ENCODE peak calls at places on chromosomes 11 and 22, in five cellular contexts. Y is tibial nerve, O is heart left ventricle, B is A549, X is esophagus squamous epithelium. L is an unnamed sample.

GRCh38 chr11:6418199-6418957 is 516 bp downstream of the APBB1 start:
- DNase-seq in Y (no peak), O (peak), B (no peak), X (no peak), L (peak)

GRCh38 chr11:65867284-65868071 is 5.1 kb downstream of the EFEMP2 start:
- DNase-seq in Y (no peak), O (no peak), B (no peak), X (no peak), L (no peak)

GRCh38 chr22:45425101-45425500 is 11.6 kb downstream of the RIBC2 start:
- DNase-seq in Y (no peak), O (no peak), B (no peak), X (no peak), L (no peak)

GRCh38 chr11:6574816-6575715 is 28.4 kb downstream of the RRP8 start:
- DNase-seq in Y (no peak), O (no peak), B (no peak), X (no peak), L (no peak)

GRCh38 chr11:13061294-13061990 is 52.3 kb downstream of the RASSF10 start:
- DNase-seq in Y (no peak), O (no peak), B (no peak), X (no peak), L (no peak)

GRCh38 chr22:39364646-39365405 is 15.0 kb downstream of the SYNGR1 start:
- DNase-seq in Y (no peak), O (no peak), B (no peak), X (no peak), L (no peak)

GRCh38 chr11:13970986-13971385 is 8.5 kb downstream of the SPON1 start:
- DNase-seq in Y (no peak), O (peak), B (peak), X (no peak), L (no peak)

GRCh38 chr22:39939830-39940229 is 20.4 kb upstream of the TMA7B start:
- DNase-seq in Y (no peak), O (no peak), B (no peak), X (no peak), L (no peak)

GRCh38 chr11:64535811-64536210 is 55.2 kb upstream of the SLC22A12 start:
- DNase-seq in Y (no peak), O (no peak), B (no peak), X (no peak), L (no peak)

GRCh38 chr22:17806437-17806836 is 32.2 kb upstream of the BID start:
- DNase-seq in Y (no peak), O (no peak), B (no peak), X (no peak), L (no peak)

GRCh38 chr11:2919188-2919587 is 10.0 kb downstream of the PHLDA2 start:
- DNase-seq in Y (no peak), O (no peak), B (no peak), X (no peak), L (no peak)

GRCh38 chr11:17021550-17021949 is 7.3 kb upstream of the PLEKHA7 start:
- DNase-seq in Y (no peak), O (no peak), B (no peak), X (no peak), L (no peak)

GRCh38 chr22:20437253-20438065 is at the start of gene SCARF2:
- DNase-seq in Y (no peak), O (peak), B (no peak), X (no peak), L (no peak)

GRCh38 chr11:87473174-87473573 is 435.4 kb downstream of the TMEM135 start:
- DNase-seq in Y (no peak), O (no peak), B (no peak), X (no peak), L (no peak)

GRCh38 chr11:9530901-9531625 is 42.4 kb upstream of the WEE1 start:
- DNase-seq in Y (no peak), O (no peak), B (peak), X (no peak), L (peak)

GRCh38 chr11:9533736-9534473 is 39.6 kb upstream of the WEE1 start:
- DNase-seq in Y (no peak), O (no peak), B (no peak), X (no peak), L (no peak)

GRCh38 chr11:9533053-9533452 is 40.4 kb upstream of the WEE1 start:
- DNase-seq in Y (no peak), O (no peak), B (no peak), X (no peak), L (no peak)

GRCh38 chr11:9530020-9530628 is 43.3 kb upstream of the WEE1 start:
- DNase-seq in Y (no peak), O (no peak), B (no peak), X (no peak), L (peak)

GRCh38 chr11:9535189-9535781 is 38.2 kb upstream of the WEE1 start:
- DNase-seq in Y (peak), O (peak), B (peak), X (no peak), L (peak)
- TF ChIP-seq CTCF in Y (peak), O (peak), B (peak), X (peak), L (peak)

DNA sequence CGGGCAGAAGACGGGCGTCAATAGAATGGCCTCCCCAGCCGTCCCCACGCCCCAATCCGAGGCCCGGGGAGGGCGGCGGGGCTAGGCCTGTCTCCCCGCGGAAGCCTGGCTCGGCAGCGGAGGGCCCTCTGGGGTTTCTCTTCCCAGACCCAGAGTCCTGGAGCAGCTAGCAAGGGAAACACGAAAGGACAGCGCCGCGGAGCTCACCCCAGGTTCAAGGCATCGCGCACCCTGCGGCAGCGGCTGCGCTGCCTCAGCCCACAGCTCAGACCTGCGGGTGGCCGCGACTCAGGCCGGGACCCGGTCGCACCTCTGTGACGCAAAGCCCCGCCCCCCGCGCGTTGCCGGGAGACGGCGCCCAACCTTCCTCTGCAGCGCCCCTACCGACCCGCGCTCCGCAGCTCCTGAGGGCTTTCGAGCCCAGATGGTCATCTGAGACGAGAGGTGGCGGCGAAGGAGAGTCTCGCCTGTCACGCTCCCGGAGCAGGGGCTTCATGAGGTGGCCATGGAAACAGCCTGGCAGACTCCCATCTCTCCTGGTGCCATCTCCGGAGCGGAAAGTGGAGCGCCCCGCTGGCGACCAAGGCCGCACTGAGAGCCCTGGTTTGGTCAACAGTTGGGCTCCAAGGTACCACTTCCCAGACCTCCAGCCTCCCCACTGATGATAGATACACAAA is at the start of gene RNF141:
- DNase-seq in Y (peak), O (peak), B (peak), X (peak), L (peak)
- TF ChIP-seq POLR2A in Y (peak), O (no peak), B (peak), X (peak), L (peak)

GRCh38 chr22:48783821-48784266 is 1043.8 kb downstream of the BRD1 start:
- DNase-seq in Y (peak), O (no peak), B (no peak), X (no peak), L (peak)

GRCh38 chr22:48781868-48782267 is 1045.8 kb downstream of the BRD1 start:
- DNase-seq in Y (no peak), O (no peak), B (no peak), X (no peak), L (peak)

GRCh38 chr22:48781391-48781790 is 1046.3 kb downstream of the BRD1 start:
- DNase-seq in Y (peak), O (no peak), B (no peak), X (no peak), L (peak)

GRCh38 chr22:48782326-48782725 is 1045.3 kb downstream of the BRD1 start:
- DNase-seq in Y (peak), O (no peak), B (no peak), X (no peak), L (no peak)

DNA sequence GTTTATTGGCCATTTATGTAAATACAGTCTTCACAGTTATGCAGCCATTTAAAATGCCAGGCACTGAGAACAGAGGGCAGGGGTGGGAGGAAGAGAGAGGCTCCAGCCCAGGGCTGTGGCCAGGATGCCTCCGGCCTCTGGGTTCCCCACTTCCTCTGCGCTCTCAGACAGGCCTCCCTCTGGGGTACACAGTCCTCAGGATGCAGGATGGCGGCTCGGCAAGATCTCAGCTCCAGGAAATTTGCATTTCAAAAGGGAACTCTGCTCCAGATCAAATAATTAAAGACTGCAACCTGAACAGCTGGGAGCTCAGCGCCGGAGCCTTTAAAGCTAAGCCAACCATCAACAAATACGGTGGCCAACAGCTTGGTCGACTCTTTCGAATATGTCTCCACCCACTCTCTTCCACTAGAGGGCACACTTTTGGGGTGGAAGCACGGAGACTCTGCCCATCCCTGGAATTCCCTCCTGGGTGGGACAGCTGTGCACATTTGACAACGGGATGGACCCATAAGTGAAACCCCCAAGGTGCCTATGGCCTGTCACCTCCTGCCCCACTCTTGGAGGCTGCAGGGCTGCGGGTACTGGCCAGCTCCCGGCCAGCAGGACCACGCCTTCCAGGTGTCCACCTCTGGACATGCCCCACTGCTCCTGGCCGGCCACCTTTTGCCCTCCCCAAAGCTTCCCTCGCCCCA is 1044.7 kb downstream of the BRD1 start:
- DNase-seq in Y (peak), O (no peak), B (no peak), X (no peak), L (peak)
- TF ChIP-seq CTCF in Y (peak), O (no peak), B (peak), X (no peak), L (no peak)

DNA sequence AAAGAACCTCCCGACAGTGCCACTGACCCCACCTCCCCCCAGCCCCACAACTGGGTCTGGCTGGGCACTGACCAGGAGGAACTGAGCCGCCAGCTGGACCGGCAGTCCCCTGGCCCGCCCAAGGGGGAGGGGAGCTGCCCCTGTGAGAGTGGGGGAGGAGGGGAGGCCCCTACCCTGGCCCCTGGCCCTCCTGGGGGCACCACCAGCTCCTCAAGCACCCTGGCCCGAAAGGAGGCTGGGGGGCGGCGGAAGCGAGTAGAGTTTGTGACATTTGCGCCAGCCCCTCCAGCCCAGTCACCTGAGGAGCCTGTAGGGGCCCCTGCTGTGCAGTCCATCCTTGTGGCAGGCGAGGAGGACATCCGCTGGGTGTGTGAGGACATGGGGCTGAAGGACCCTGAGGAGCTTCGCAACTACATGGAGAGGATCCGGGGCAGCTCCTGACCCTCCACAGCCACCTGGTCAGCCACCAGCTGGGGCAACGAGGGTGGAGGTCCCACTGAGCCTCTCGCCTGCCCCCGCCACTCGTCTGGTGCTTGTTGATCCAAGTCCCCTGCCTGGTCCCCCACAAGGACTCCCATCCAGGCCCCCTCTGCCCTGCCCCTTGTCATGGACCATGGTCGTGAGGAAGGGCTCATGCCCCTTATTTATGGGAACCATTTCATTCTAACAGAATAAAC is 12.3 kb downstream of the TMEM132A start:
- DNase-seq in Y (no peak), O (peak), B (no peak), X (no peak), L (no peak)
- TF ChIP-seq POLR2A in Y (no peak), O (no peak), B (no peak), X (no peak), L (no peak)

GRCh38 chr11:83523676-83524075 is 237.5 kb upstream of the CCDC90B start:
- DNase-seq in Y (no peak), O (no peak), B (no peak), X (no peak), L (no peak)

GRCh38 chr11:83520849-83521248 is 234.7 kb upstream of the CCDC90B start:
- DNase-seq in Y (no peak), O (no peak), B (no peak), X (no peak), L (no peak)

GRCh38 chr11:83521647-83522596 is 235.8 kb upstream of the CCDC90B start:
- DNase-seq in Y (no peak), O (no peak), B (peak), X (no peak), L (no peak)
- TF ChIP-seq CTCF in Y (no peak), O (no peak), B (no peak), X (no peak), L (no peak)

DNA sequence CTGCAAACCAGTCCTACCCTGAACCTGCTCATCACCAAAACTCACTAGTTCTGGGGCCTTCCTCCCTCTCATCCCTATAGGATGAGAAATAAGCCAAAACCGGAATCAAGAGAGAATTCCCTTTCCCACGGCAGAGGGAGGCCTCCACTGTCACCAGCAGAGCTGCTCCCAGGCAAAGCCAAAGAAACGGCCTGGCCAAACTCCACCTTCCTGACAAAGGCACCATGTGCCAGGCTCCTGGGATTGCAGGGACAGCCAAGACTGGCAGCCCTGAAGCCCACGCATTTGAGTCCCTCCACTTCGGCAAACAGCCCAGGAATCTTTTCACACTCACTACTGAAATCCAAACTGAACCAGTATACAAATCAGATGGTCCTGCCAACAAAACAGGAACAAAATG is 6.2 kb downstream of the SMCO4 start:
- DNase-seq in Y (no peak), O (peak), B (no peak), X (no peak), L (no peak)
- TF ChIP-seq POLR2A in Y (no peak), O (no peak), B (no peak), X (no peak), L (no peak)

DNA sequence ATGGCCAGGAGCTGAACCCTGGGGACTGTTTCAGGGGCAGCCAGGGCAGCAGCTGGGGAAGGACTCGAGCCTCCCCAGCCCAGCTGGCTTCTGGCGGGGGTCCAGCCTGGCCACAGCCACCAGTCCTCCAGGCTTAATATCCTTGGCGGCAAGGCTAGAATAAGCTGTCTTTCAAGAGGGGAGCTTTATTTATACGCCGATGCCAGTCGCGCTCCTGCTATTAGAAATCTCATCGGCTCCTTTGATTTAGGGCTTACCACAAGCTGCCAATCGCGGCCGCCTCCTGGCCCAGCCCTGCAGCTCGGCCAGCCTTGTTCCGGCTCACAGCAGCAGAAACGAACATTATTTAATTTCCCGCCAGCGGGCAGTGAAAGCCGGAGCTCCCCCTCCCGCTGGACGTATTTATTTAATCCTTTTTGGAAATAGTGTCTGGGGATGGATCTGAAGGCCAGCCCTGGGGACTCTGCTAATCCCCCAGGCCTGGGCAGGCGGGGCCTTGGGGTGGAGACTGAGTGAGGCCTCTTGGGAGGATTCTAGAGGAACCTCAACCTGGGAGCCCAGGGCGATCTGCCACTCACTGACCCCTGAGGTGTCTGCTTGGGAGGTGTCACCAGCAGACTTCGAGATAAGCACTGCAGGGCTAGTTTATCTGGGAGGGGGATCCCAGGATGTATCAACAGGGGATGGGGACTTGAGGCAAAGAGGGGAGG is 363.1 kb downstream of the MN1 start:
- DNase-seq in Y (peak), O (peak), B (no peak), X (no peak), L (peak)
- TF ChIP-seq CTCF in Y (no peak), O (no peak), B (no peak), X (no peak), L (no peak)

DNA sequence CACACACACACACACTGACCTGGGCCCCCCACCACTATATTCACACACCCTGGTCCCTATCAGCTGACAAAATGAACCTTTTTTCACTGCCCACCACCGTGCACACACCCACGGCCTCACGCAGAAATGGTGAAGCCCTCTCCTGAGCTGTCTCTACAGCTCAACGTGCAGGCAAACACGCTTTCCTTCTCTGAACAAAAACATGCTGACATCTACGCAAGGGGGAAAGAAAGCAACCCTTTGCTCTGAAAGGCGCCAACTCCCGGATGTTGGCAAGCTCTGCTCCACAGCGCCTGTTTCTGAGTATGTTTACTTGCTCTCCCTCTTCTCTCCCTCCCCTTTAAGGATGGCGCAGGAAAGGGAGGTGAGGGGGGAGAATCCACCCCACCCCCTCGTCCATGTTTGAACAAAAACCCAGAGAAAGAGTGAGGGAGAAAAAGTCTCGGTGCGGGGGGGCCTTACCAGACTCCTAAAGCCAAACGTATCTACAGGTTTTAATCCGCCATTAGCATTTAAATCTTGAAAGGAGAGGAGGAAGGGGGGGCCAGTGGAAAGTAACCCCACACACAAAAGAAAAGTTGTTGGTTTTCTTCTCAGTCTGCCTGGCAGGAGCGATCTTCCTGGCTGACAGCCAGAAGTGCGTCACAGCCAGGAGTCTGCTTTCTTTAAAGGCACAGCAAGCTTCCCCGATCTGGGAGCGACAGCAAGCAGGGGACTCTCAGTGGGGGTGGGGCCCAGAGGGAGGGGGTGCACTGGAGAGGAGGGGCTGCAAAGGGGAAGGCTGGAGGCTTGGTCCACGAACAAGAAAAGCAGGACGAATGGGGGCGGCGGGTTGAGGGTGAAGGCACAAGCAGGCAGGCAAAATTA is 39.6 kb downstream of the NUMA1 start:
- DNase-seq in Y (peak), O (peak), B (peak), X (peak), L (peak)
- TF ChIP-seq POLR2A in Y (peak), O (no peak), B (no peak), X (peak), L (peak)

DNA sequence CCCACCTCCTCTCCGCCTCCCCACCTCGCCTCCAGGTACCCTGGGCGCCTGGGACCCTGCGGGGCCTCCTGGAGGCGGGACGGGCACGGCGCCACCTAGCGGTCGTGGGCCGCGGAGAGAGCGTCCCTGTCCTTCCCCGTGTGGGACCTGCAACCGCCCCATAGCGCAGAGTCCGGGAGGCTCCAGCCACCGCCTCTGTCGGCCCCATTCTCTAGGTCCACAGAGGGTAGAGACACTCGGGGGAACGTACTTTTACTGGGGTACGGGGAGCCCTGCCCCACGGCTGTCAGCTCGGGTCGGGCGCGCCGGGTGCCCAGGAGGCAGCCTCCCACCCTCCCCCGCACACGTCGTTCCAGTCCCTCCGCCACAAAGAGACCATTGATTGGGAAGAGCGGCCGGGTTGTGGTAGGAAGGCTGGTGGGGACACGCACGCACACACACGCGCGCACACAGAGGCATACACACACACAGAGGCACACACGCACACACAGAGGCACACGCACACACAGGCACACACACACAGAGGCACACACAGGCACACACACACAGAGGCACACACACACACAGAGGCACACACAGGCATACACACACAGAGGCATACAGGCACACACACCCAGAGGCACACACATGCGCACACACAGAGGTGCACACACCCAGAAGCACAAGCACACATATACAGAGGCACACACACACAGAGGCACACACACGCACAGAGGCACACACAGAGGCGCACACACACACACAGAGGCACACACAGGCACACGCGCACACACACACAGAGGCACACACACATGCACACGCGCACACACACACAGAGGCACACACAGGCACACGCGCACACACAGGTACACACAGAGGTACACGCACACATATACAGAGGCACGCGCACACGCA is 12.6 kb upstream of the NECTIN1 start:
- DNase-seq in Y (no peak), O (peak), B (peak), X (no peak), L (peak)
- TF ChIP-seq CTCF in Y (peak), O (peak), B (peak), X (peak), L (peak)